ENCODE peak calls at places on chromosomes 12 and 14, in six cellular contexts. F is left lung, T is glutamatergic neuron, G is RWPE1, Y is sigmoid colon, C is HepG2. N is an unnamed sample.

GRCh38 chr12:88665051-88665450 is 84.8 kb upstream of the KITLG start:
- DNase-seq in F (no peak), G (no peak), Y (no peak), T (no peak), C (no peak), N (peak)

GRCh38 chr12:120229071-120229582 is 28.2 kb upstream of the RPLP0 start:
- DNase-seq in G (no peak), T (no peak), C (peak), F (no peak), Y (peak), N (peak)

GRCh38 chr12:121789233-121789781 is 4.2 kb downstream of the RHOF start:
- DNase-seq in G (no peak), T (no peak), Y (no peak), C (no peak), F (peak), N (no peak)

GRCh38 chr12:99067171-99067785 is 422.2 kb downstream of the APAF1 start:
- DNase-seq in C (no peak), Y (no peak), F (no peak), G (no peak), T (no peak), N (no peak)

GRCh38 chr12:52546126-52546525 is 6.8 kb downstream of the KRT71 start:
- DNase-seq in C (no peak), G (no peak), Y (no peak), F (no peak), T (no peak), N (no peak)

GRCh38 chr14:101072945-101073597 is 169.5 kb upstream of the RTL1 start:
- DNase-seq in T (peak), Y (peak), C (peak), F (peak), G (peak), N (peak)

GRCh38 chr12:28374556-28374955 is 184.3 kb downstream of the CCDC91 start:
- DNase-seq in T (no peak), G (no peak), F (no peak), C (no peak), Y (no peak), N (peak)

GRCh38 chr12:118102070-118102469 is 1.7 kb downstream of the VSIG10 start:
- DNase-seq in T (no peak), F (no peak), G (peak), Y (no peak), C (peak), N (peak)

GRCh38 chr12:2322554-2323120 is 269.9 kb downstream of the CACNA1C start:
- DNase-seq in Y (no peak), G (no peak), C (no peak), F (no peak), T (no peak), N (no peak)

GRCh38 chr12:2813573-2814185 is 1.2 kb downstream of the ITFG2 start:
- DNase-seq in Y (no peak), F (no peak), C (peak), G (peak), T (peak), N (peak)

GRCh38 chr12:2551097-2551496 is 243.7 kb upstream of the FKBP4 start:
- DNase-seq in T (no peak), C (no peak), G (no peak), Y (no peak), F (no peak), N (no peak)

GRCh38 chr14:103104654-103105511 is 10.4 kb downstream of the EXOC3L4 start:
- DNase-seq in C (no peak), Y (no peak), T (peak), G (peak), F (peak), N (peak)

GRCh38 chr14:35336171-35337073 is 44.2 kb downstream of the PSMA6 start:
- DNase-seq in G (peak), F (peak), T (no peak), C (peak), Y (peak), N (peak)

GRCh38 chr14:62158779-62159178 is 396.6 kb downstream of the SNAPC1 start:
- DNase-seq in Y (no peak), T (no peak), G (no peak), C (no peak), F (no peak), N (no peak)

GRCh38 chr12:31325524-31325875 is 450 bp downstream of the SINHCAF start:
- DNase-seq in F (no peak), C (no peak), Y (no peak), T (no peak), G (no peak), N (no peak)

GRCh38 chr12:6532927-6533652 is 1.2 kb upstream of the GAPDH start:
- DNase-seq in C (peak), T (peak), G (peak), Y (peak), F (peak), N (peak)

GRCh38 chr14:75981426-75981825 is 369 bp downstream of the TGFB3 start:
- DNase-seq in Y (peak), C (peak), T (no peak), G (no peak), F (no peak), N (no peak)

GRCh38 chr14:100271247-100271939 is 32.4 kb downstream of the YY1 start:
- DNase-seq in G (no peak), F (no peak), C (peak), T (no peak), Y (no peak), N (peak)

GRCh38 chr12:59149995-59150642 is 229.8 kb upstream of the LRIG3 start:
- DNase-seq in T (no peak), C (peak), G (peak), Y (no peak), F (no peak), N (peak)

GRCh38 chr12:75944097-75944904 is 87.3 kb downstream of the PHLDA1 start:
- DNase-seq in Y (no peak), F (no peak), G (peak), C (peak), T (no peak), N (peak)

GRCh38 chr12:71499834-71500233 is 60.2 kb downstream of the LGR5 start:
- DNase-seq in T (no peak), G (no peak), Y (no peak), F (no peak), C (no peak), N (no peak)

DNA sequence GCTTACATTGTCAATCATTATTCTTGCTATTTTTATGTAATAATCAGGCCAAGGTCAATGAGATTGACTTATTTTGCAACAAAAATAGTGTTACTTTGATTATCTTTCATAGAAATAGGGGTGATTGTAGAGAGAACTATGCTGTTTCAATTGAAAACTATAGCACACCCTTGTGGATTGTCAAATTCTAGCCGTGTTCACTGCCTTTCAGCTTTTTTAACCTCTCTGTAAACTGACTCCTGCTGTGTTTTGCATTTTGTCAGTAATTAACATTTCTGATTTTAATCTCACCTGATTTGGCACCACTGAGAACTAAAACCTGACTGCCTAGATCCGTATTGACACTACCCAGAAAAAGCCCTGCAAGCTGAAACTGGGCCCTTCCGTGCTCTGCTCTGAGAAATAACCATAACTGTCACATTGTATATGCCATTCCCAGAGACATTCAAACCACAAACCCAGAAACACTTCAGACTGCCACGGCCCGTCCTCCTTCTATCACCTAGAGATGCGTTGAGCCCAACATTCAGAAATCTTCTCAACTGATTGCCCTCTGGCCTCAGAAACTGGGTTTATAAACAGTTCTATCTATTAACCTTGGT is 26.6 kb upstream of the ETV6 start:
- DNase-seq in F (no peak), Y (no peak), G (no peak), T (no peak), C (no peak), N (peak)
- TF ChIP-seq CTCF in F (no peak), Y (no peak), G (no peak), T (no peak), C (peak), N (peak)

GRCh38 chr14:77290705-77291104 is 19.7 kb upstream of the NGB start:
- DNase-seq in T (no peak), C (no peak), F (no peak), G (no peak), Y (no peak), N (peak)
- TF ChIP-seq CTCF in T (no peak), C (no peak), F (no peak), G (no peak), Y (no peak), N (peak)

GRCh38 chr12:43282106-43282505 is 269.9 kb downstream of the ADAMTS20 start:
- DNase-seq in F (no peak), T (no peak), G (peak), Y (no peak), C (no peak), N (peak)
- TF ChIP-seq CTCF in F (no peak), T (no peak), G (peak), Y (no peak), C (no peak), N (peak)

GRCh38 chr12:13595536-13596450 is 385.6 kb downstream of the GRIN2B start:
- DNase-seq in Y (no peak), T (no peak), F (no peak), G (no peak), C (no peak), N (no peak)
- TF ChIP-seq CTCF in Y (no peak), T (no peak), F (no peak), G (no peak), C (no peak), N (no peak)

GRCh38 chr14:73236157-73236556 is 1.1 kb upstream of the PAPLN start:
- DNase-seq in C (no peak), Y (peak), F (no peak), T (no peak), G (no peak), N (no peak)
- TF ChIP-seq CTCF in C (no peak), Y (no peak), F (no peak), T (no peak), G (no peak), N (no peak)

DNA sequence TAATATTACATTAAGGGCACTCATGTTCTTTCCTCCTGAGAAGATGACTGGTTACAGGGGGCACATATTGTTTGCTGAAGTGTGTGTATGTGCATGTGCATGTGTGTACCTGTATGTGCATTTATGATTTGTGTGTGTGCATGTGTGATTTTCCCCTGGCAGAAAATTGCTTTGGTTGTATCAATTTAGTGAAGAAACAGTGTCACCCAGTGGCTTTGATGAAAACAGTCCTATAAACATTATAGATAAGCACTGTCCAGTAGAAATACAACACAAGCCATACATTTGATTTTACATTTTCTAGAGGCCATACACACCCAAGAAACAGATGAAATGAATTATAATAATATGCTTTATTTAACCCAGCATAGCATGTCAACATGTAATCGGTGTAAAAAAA is 8.6 kb downstream of the PDE3A start:
- DNase-seq in F (no peak), Y (no peak), T (no peak), G (no peak), C (no peak), N (peak)
- TF ChIP-seq CTCF in F (no peak), Y (no peak), T (peak), G (no peak), C (peak), N (peak)

DNA sequence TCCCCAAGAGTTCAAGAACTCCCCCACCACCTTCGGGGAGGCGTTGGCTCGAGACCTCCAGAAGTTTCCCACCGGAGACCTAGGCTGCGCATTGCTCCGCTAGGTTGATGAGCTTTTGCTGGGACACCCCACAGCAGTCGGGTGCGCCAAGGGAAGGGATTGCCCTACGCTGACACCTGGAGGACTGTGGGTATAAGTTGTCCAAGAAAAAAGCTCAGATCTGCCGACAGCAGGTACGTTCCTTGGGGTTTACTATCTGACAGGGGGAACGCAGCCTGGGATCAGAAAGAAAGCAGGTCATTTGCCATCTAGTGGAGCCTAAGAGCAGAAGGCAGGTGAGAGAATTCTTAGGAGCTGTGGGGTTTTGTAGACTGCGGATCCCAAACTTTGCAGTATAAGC is 98.8 kb downstream of the FRMD6 start:
- DNase-seq in Y (no peak), F (no peak), C (peak), G (no peak), T (no peak), N (no peak)
- TF ChIP-seq CTCF in Y (no peak), F (no peak), C (peak), G (no peak), T (no peak), N (no peak)

GRCh38 chr14:90058876-90059458 is 2.8 kb upstream of the KCNK13 start:
- DNase-seq in Y (no peak), F (no peak), G (no peak), C (no peak), T (no peak), N (no peak)

GRCh38 chr14:90062852-90063539 is 1.2 kb downstream of the KCNK13 start:
- DNase-seq in C (no peak), Y (no peak), F (no peak), T (no peak), G (no peak), N (no peak)

GRCh38 chr14:90060965-90061848 is 587 bp upstream of the KCNK13 start:
- DNase-seq in T (peak), Y (no peak), F (no peak), G (no peak), C (no peak), N (no peak)

GRCh38 chr14:90061849-90062794 is at the start of gene KCNK13:
- DNase-seq in C (no peak), F (peak), G (peak), Y (no peak), T (peak), N (peak)

DNA sequence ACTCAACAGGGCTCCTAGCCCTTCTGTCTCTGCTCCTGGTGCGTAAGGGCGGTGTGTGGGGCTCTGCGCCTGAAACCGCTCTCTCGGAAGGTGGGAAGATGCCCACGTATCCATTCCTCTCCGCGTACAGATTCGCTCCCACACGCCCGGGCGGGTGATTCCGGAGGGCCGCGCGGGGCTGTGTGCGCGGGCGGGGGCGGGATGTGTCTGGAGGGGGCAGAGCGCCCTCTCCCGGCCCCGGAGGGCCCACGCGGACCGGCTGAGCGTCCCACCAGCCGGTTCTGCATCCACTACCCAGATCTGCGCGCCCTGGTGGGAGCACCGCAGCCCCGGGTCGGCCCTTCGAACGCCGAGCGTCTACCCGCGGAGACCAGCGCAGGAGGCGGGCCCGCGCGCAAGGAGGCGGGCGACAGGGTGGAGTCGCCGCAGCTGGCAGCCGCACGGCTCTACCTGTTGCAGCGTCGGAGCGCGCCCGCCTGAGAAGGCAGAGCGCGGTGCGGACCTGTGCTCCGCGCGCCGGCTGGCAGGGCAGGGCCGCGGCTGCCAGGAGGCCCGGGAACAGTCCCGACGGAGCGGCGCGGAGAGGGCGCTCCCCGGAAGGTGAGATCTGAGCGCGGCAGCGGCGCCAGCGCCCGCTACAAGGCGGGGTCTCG is 1.4 kb upstream of the KCNK13 start:
- DNase-seq in G (peak), F (peak), Y (no peak), T (peak), C (peak), N (peak)
- TF ChIP-seq CTCF in G (peak), F (peak), Y (no peak), T (peak), C (peak), N (peak)

DNA sequence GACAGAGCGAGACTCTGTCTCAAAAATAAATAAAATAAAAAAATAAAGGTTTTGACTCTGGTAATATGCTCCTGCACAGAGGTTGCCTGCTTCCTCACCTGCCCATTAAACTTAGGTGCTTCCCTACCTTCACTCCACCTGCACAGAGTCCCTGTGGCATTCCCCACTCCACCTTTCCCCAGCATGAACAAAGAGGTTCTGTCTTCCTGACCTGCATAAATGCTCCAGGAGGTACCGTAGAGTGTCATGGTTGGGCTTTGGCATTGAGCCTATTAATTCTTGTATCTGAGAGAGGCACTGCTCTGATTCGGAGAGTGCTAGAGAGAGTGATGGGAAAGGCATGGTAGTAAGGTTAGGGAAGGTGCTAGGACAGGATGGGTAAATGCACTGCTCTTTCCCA is 6.3 kb downstream of the ARHGAP9 start:
- DNase-seq in T (no peak), G (no peak), C (no peak), F (no peak), Y (no peak), N (no peak)
- TF ChIP-seq CTCF in T (no peak), G (no peak), C (no peak), F (no peak), Y (no peak), N (no peak)

GRCh38 chr14:53934778-53935414 is 21.7 kb downstream of the BMP4 start:
- DNase-seq in Y (no peak), C (peak), T (no peak), G (no peak), F (no peak), N (peak)
- TF ChIP-seq CTCF in Y (no peak), C (no peak), T (no peak), G (no peak), F (no peak), N (no peak)